ENCODE peak calls at places on chromosomes 3 and 15, in four cellular contexts. W, Z, B and J are unnamed samples.

GRCh38 chr3:118817748-118818165 is 216.9 kb downstream of the IGSF11 start:
- DNase-seq in B (peak), W (peak), Z (peak), J (peak)

GRCh38 chr3:8793242-8793641 is 23.8 kb upstream of the OXTR start:
- DNase-seq in Z (no peak), B (peak), W (peak), J (peak)

GRCh38 chr3:194322701-194323174 is 28.4 kb downstream of the CPN2 start:
- DNase-seq in Z (no peak), B (peak), W (peak), J (peak)

GRCh38 chr15:68204776-68205557 is at the start of gene CALML4:
- DNase-seq in Z (no peak), W (peak), B (peak), J (peak)

GRCh38 chr15:52228928-52229327 is 37.7 kb upstream of the GNB5 start:
- DNase-seq in W (peak), Z (peak), B (peak), J (peak)

GRCh38 chr3:11604139-11604895 is 39.4 kb downstream of the VGLL4 start:
- DNase-seq in Z (peak), W (no peak), B (peak), J (no peak)

GRCh38 chr15:80818996-80819395 is 39.8 kb downstream of the CEMIP start:
- DNase-seq in B (no peak), Z (no peak), W (no peak), J (no peak)

GRCh38 chr3:172263781-172264486 is 184.3 kb downstream of the GHSR start:
- DNase-seq in Z (no peak), W (no peak), B (no peak), J (no peak)

GRCh38 chr15:49045691-49046112 is 544 bp downstream of the SECISBP2L start:
- DNase-seq in B (peak), W (peak), Z (peak), J (peak)

GRCh38 chr3:7504886-7505775 is 644.2 kb downstream of the GRM7 start:
- DNase-seq in Z (no peak), B (no peak), W (peak), J (peak)

GRCh38 chr3:113329757-113330156 is 111.5 kb downstream of the CFAP44 start:
- DNase-seq in W (no peak), Z (no peak), B (no peak), J (no peak)

GRCh38 chr15:37055481-37055880 is 44.9 kb downstream of the MEIS2 start:
- DNase-seq in B (no peak), W (no peak), Z (no peak), J (no peak)

GRCh38 chr3:40208251-40208650 is 101.3 kb upstream of the EIF1B start:
- DNase-seq in Z (no peak), B (peak), W (no peak), J (no peak)

GRCh38 chr15:92955706-92956105 is 55.6 kb downstream of the CHD2 start:
- DNase-seq in B (no peak), Z (no peak), W (no peak), J (no peak)

GRCh38 chr3:134279466-134279865 is 28.8 kb upstream of the RYK start:
- DNase-seq in W (no peak), B (no peak), Z (no peak), J (no peak)

GRCh38 chr15:88881781-88882180 is 13.6 kb downstream of the HAPLN3 start:
- DNase-seq in Z (no peak), B (peak), W (no peak), J (no peak)

GRCh38 chr3:189233225-189233858 is 61.6 kb downstream of the TPRG1 start:
- DNase-seq in Z (no peak), B (peak), W (peak), J (peak)

GRCh38 chr3:38142959-38143358 is 4.5 kb downstream of the MYD88 start:
- DNase-seq in W (no peak), B (no peak), Z (no peak), J (no peak)

GRCh38 chr3:50583897-50584296 is 14.6 kb downstream of the HEMK1 start:
- DNase-seq in B (no peak), Z (no peak), W (no peak), J (no peak)

GRCh38 chr3:81743096-81744025 is 18.1 kb downstream of the GBE1 start:
- DNase-seq in B (peak), W (peak), Z (no peak), J (peak)

GRCh38 chr15:38522922-38523321 is 41.7 kb downstream of the RASGRP1 start:
- DNase-seq in W (no peak), B (no peak), Z (no peak), J (no peak)

GRCh38 chr3:176799675-176800074 is 397.6 kb downstream of the TBL1XR1 start:
- DNase-seq in W (peak), B (no peak), Z (no peak), J (no peak)

GRCh38 chr3:4994823-4995499 is 15.7 kb downstream of the BHLHE40 start:
- DNase-seq in B (peak), W (peak), Z (no peak), J (peak)

GRCh38 chr3:132154619-132155018 is 119.8 kb upstream of the CPNE4 start:
- DNase-seq in Z (no peak), W (no peak), B (no peak), J (no peak)

GRCh38 chr3:158434412-158435038 is 136.5 kb upstream of the MLF1 start:
- DNase-seq in W (peak), B (peak), Z (peak), J (peak)

GRCh38 chr3:11613851-11614491 is 29.7 kb downstream of the VGLL4 start:
- DNase-seq in B (peak), W (no peak), Z (no peak), J (no peak)

GRCh38 chr3:168040624-168041208 is 55.0 kb downstream of the GOLIM4 start:
- DNase-seq in W (peak), Z (peak), B (peak), J (peak)

GRCh38 chr3:57919987-57920386 is 88.2 kb upstream of the FLNB start:
- DNase-seq in W (peak), Z (no peak), B (no peak), J (no peak)

GRCh38 chr15:42800731-42801474 is 64.0 kb upstream of the CDAN1 start:
- DNase-seq in B (no peak), W (no peak), Z (no peak), J (no peak)

GRCh38 chr3:146246493-146246892 is 4.4 kb downstream of the PLSCR4 start:
- DNase-seq in B (no peak), W (no peak), Z (no peak), J (no peak)

GRCh38 chr3:134058728-134059601 is 29.2 kb upstream of the SLCO2A1 start:
- DNase-seq in Z (no peak), W (no peak), B (no peak), J (no peak)

GRCh38 chr3:190220362-190220761 is 99.7 kb upstream of the P3H2 start:
- DNase-seq in W (no peak), Z (no peak), B (no peak), J (no peak)

GRCh38 chr3:126965526-126966080 is 17.3 kb upstream of the PLXNA1 start:
- DNase-seq in Z (no peak), W (no peak), B (no peak), J (no peak)

GRCh38 chr3:36701903-36702374 is 62.4 kb downstream of the DCLK3 start:
- DNase-seq in Z (no peak), W (peak), B (peak), J (no peak)

GRCh38 chr3:126291537-126291936 is 65.7 kb downstream of the KLF15 start:
- DNase-seq in W (no peak), B (no peak), Z (no peak), J (no peak)

GRCh38 chr15:63465104-63465503 is 39.3 kb upstream of the USP3 start:
- DNase-seq in W (peak), B (peak), Z (no peak), J (peak)